ENCODE peak calls at places on chromosomes 5 and 9, in eight cellular contexts. Y is fibroblast of lung, B is transverse colon, N is IMR-90, U is uterus, A is kidney, P is GM23338, I is body of pancreas. X is an unnamed sample.

GRCh38 chr5:75361310-75361709 is 24.3 kb downstream of the HMGCR start:
- DNase-seq in Y (no peak), B (no peak), N (no peak), U (no peak), A (no peak), P (no peak), I (peak; percentile 18), X (no peak)

GRCh38 chr5:34620185-34620584 is 35.9 kb upstream of the RAI14 start:
- DNase-seq in Y (no peak), B (no peak), N (no peak), U (no peak), A (no peak), P (no peak), I (no peak), X (no peak)

GRCh38 chr5:132272341-132273210 is 15.1 kb downstream of the PDLIM4 start:
- DNase-seq in Y (peak; percentile 49), B (peak; percentile 73), N (peak; percentile 39), U (peak; percentile 60), A (peak; percentile 75), P (peak; percentile 88), I (peak; percentile 55), X (no peak)

GRCh38 chr5:73460133-73460532 is 11.6 kb upstream of the FOXD1 start:
- DNase-seq in Y (no peak), B (no peak), N (no peak), U (no peak), A (no peak), P (no peak), I (no peak), X (no peak)

GRCh38 chr5:159128070-159128507 is 28.4 kb upstream of the EBF1 start:
- DNase-seq in Y (no peak), B (no peak), N (no peak), U (no peak), A (no peak), P (no peak), I (no peak), X (no peak)

GRCh38 chr5:120550358-120550757 is 86.3 kb downstream of the PRR16 start:
- DNase-seq in Y (no peak), B (no peak), N (peak; percentile 32), U (no peak), A (no peak), P (no peak), I (no peak), X (no peak)

GRCh38 chr5:41695920-41696582 is 174.2 kb downstream of the OXCT1 start:
- DNase-seq in Y (no peak), B (no peak), N (no peak), U (no peak), A (no peak), P (peak; percentile 48), I (no peak), X (no peak)

GRCh38 chr9:91858670-91859030 is 91.4 kb downstream of the ROR2 start:
- DNase-seq in Y (no peak), B (no peak), N (no peak), U (no peak), A (no peak), P (no peak), I (no peak), X (no peak)

GRCh38 chr5:43038523-43038989 is 1.6 kb downstream of the ANXA2R start:
- DNase-seq in Y (peak; percentile 91), B (peak; percentile 23), N (peak; percentile 82), U (no peak), A (no peak), P (peak; percentile 46), I (no peak), X (no peak)

GRCh38 chr9:99037768-99038167 is 67.1 kb upstream of the TGFBR1 start:
- DNase-seq in Y (no peak), B (no peak), N (no peak), U (no peak), A (no peak), P (no peak), I (no peak), X (no peak)

GRCh38 chr5:131857388-131857787 is 60.6 kb upstream of the FNIP1 start:
- DNase-seq in Y (no peak), B (no peak), N (no peak), U (no peak), A (no peak), P (no peak), I (no peak), X (no peak)

GRCh38 chr9:125039544-125039943 is 98.7 kb upstream of the GOLGA1 start:
- DNase-seq in Y (no peak), B (no peak), N (no peak), U (no peak), A (no peak), P (no peak), I (no peak), X (no peak)

GRCh38 chr9:17480966-17481365 is 97.9 kb upstream of the SH3GL2 start:
- DNase-seq in Y (no peak), B (no peak), N (no peak), U (no peak), A (peak; percentile 62), P (no peak), I (peak; percentile 11), X (no peak)

GRCh38 chr5:97838214-97838613 is 655.2 kb upstream of the RIOK2 start:
- DNase-seq in Y (peak; percentile 99), B (no peak), N (peak; percentile 99), U (no peak), A (no peak), P (no peak), I (no peak), X (no peak)

GRCh38 chr5:100574716-100575115 is 39.5 kb downstream of the FAM174A start:
- DNase-seq in Y (no peak), B (no peak), N (no peak), U (no peak), A (no peak), P (no peak), I (no peak), X (no peak)

GRCh38 chr9:71928376-71928775 is 16.9 kb downstream of the C9orf85 start:
- DNase-seq in Y (no peak), B (no peak), N (peak; percentile 31), U (no peak), A (no peak), P (no peak), I (no peak), X (no peak)

GRCh38 chr9:15438891-15439290 is 16.2 kb downstream of the SNAPC3 start:
- DNase-seq in Y (no peak), B (no peak), N (no peak), U (no peak), A (no peak), P (no peak), I (no peak), X (no peak)

GRCh38 chr5:1010181-1010510 is 1.5 kb downstream of the NKD2 start:
- DNase-seq in Y (no peak), B (no peak), N (no peak), U (no peak), A (no peak), P (no peak), I (peak; percentile 11), X (no peak)

GRCh38 chr5:172459396-172460165 is 5.3 kb upstream of the SH3PXD2B start:
- DNase-seq in Y (no peak), B (no peak), N (no peak), U (no peak), A (no peak), P (no peak), I (no peak), X (peak; percentile 26)

GRCh38 chr5:90312027-90312426 is 97.5 kb downstream of the CETN3 start:
- DNase-seq in Y (no peak), B (no peak), N (no peak), U (no peak), A (no peak), P (no peak), I (no peak), X (no peak)
- TF ChIP-seq CTCF in Y (no peak), B (no peak), N (no peak), U (no peak), A (no peak), P (no peak), I (no peak), X (no peak)

GRCh38 chr9:134975253-134975652 is 57.5 kb upstream of the FCN1 start:
- DNase-seq in Y (no peak), B (no peak), N (no peak), U (no peak), A (no peak), P (peak; percentile 54), I (no peak), X (no peak)
- H3K4me3 ChIP-seq in Y (no peak overlapping the region), B (no peak overlapping the region), N (no peak overlapping the region), U (no peak overlapping the region), A (no peak overlapping the region), P (peak overlapping the region; percentile 12), I (no peak overlapping the region), X (no peak overlapping the region)

DNA sequence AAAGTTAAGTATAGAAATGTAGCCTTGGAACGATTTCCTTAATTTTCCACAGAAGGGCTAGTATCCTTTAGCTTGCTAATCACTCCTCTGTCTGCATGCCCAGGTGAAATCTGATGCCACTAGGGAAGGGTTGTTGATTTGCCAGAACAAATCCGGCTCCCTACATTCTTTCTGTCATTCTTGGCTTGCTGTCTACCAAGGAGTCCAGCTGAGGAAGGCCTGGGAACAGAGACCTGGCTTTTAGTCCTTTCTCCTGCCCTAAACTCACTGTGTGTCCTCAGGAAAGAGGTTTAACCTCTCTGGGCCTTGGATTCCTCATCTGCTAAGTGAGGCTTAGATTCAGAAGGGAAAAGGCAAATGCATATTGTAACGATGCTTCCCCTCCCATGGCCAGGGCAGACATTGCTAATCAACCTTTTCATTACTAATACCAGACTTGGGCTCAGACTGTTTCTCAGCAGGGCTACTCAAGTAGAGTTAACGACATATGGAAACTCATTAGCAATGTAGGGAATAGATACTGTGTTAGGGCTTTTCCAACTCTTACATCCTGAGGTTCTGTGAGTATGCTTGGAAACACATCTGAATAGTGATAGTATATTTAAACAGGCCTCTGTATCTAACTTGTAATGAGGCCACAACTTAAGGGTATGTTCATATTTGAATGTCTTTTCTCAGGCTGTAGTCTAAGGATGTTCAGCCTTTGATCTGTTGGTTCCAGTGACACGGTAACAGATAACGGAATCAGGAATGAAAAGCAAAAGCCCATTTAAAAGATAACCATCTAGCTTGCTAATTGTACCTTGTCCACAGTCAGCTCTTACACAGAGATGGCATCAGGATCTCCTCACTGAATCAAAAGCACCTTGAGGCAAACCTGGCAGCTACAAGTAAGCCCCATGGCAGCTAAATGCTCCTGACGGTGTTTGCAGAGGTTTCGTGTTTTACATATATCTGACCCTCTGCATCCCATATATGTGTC is 4.1 kb downstream of the GALNT10 start:
- DNase-seq in Y (peak; percentile 52), B (no peak), N (peak; percentile 73), U (no peak), A (no peak), P (peak; percentile 86), I (no peak), X (no peak)
- H3K4me1 ChIP-seq in Y (peaks cover 17% of the 10 kb centered on the region), B (peaks cover 11% of the 10 kb centered on the region), N (peaks cover 33% of the 10 kb centered on the region), U (peaks cover 10% of the 10 kb centered on the region), A (peaks cover 10% of the 10 kb centered on the region), P (peaks cover 56% of the 10 kb centered on the region), I (peaks cover 31% of the 10 kb centered on the region), X (peaks cover 56% of the 10 kb centered on the region)

DNA sequence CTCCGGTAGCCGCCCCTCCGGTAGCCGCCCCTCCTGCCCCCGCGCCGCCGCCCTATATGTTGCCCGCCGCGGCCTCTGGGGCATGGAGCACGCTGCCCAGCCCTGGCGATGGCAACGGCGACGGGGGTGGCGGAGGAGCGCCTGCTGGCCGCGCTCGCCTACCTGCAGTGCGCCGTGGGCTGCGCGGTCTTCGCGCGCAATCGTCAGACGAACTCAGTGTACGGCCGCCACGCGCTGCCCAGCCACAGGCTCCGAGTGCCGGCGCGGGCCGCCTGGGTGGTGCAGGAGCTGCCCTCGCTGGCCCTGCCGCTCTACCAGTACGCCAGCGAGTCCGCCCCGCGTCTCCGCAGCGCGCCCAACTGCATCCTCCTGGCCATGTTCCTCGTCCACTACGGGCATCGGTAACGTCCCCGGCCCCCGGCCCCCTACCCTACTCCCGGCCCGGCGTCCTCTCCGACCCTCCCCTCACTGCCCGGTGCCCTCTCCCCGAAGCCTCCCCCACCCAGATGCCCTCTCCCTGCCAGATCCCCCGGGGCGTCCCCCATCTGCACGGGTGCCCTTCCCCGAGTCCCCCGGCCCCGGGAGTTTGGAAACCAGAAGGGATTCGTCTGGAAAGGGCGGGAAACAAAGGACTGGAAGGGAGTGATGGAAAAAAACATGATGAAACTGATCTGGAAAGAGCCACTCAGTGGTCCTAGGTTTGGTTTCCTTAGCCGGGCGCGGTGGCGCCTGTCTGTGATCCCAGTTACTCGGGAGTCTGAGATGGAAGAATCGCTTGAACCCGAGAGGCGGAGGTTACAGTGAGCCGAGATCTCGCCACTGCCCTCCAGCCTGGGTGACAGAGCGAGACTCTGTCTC is 458 bp downstream of the SRD5A1 start:
- DNase-seq in Y (peak; percentile 5), B (no peak), N (peak; percentile 22), U (peak; percentile 23), A (no peak), P (peak; percentile 51), I (no peak), X (no peak)
- TF ChIP-seq CTCF in Y (no peak), B (no peak), N (no peak), U (no peak), A (no peak), P (no peak), I (no peak), X (no peak)

X was measured in left lung.